ENCODE peak calls at places on chromosomes 4 and X, in four cellular contexts. W is astrocyte of the spinal cord; I is A549; O is CD8-positive, alpha-beta T cell. Y is an unnamed sample.
A peak's percentile ranks its signal among the peaks of the same experiment; 100 is the strongest.

GRCh38 chrX:82141942-82142341 is 940.0 kb downstream of the SH3BGRL start:
- DNase-seq in W (no peak), I (no peak), O (peak; percentile 3), Y (no peak)

GRCh38 chr4:89134775-89135319 is 23.5 kb downstream of the TIGD2 start:
- DNase-seq in W (peak; percentile 72), I (no peak), O (no peak), Y (no peak)

GRCh38 chr4:153731239-153731638 is 28.6 kb downstream of the RNF175 start:
- DNase-seq in W (peak; percentile 86), I (no peak), O (no peak), Y (no peak)

GRCh38 chrX:139831689-139832456 is 101.0 kb downstream of the ATP11C start:
- DNase-seq in W (peak; percentile 54), I (no peak), O (no peak), Y (no peak)

GRCh38 chr4:3111461-3111860 is 37.0 kb downstream of the HTT start:
- DNase-seq in W (peak; percentile 50), I (no peak), O (no peak), Y (no peak)

GRCh38 chr4:8164194-8164565 is 5.6 kb upstream of the ABLIM2 start:
- DNase-seq in W (no peak), I (no peak), O (no peak), Y (no peak)

GRCh38 chr4:13528823-13529129 is 15.5 kb downstream of the NKX3-2 start:
- DNase-seq in W (no peak), I (no peak), O (no peak), Y (no peak)

GRCh38 chr4:175560628-175561027 is 251.4 kb downstream of the GPM6A start:
- DNase-seq in W (peak; percentile 65), I (peak; percentile 1), O (no peak), Y (no peak)

GRCh38 chrX:16771483-16772398 is 14.5 kb upstream of the TXLNG start:
- DNase-seq in W (peak; percentile 91), I (peak; percentile 50), O (no peak), Y (peak; percentile 38)

GRCh38 chr4:87185471-87185870 is 34.9 kb downstream of the KLHL8 start:
- DNase-seq in W (no peak), I (no peak), O (no peak), Y (no peak)

GRCh38 chr4:1417522-1418390 is 11.5 kb upstream of the NKX1-1 start:
- DNase-seq in W (no peak), I (no peak), O (no peak), Y (no peak)

GRCh38 chr4:36394352-36394903 is 113.0 kb downstream of the DTHD1 start:
- DNase-seq in W (no peak), I (no peak), O (peak; percentile 21), Y (no peak)

GRCh38 chr4:11548529-11549176 is 120.0 kb upstream of the HS3ST1 start:
- DNase-seq in W (peak; percentile 15), I (no peak), O (no peak), Y (no peak)

GRCh38 chrX:134174273-134174660 is 62.7 kb upstream of the CCDC160 start:
- DNase-seq in W (no peak), I (no peak), O (no peak), Y (no peak)

GRCh38 chr4:7067523-7068278 is at the start of gene GRPEL1:
- DNase-seq in W (peak; percentile 100), I (peak; percentile 83), O (peak; percentile 100), Y (peak; percentile 99)

GRCh38 chr4:110854021-110854678 is 231.3 kb upstream of the PITX2 start:
- DNase-seq in W (peak; percentile 86), I (no peak), O (no peak), Y (no peak)

GRCh38 chr4:147924604-147925412 is 192.9 kb downstream of the ARHGAP10 start:
- DNase-seq in W (peak; percentile 44), I (peak; percentile 4), O (no peak), Y (peak; percentile 10)

GRCh38 chr4:87975466-87975865 is at the start of gene SPP1:
- DNase-seq in W (peak; percentile 37), I (peak; percentile 25), O (no peak), Y (peak; percentile 32)

GRCh38 chr4:150259861-150260567 is 181.8 kb downstream of the DCLK2 start:
- DNase-seq in W (no peak), I (no peak), O (no peak), Y (no peak)

GRCh38 chr4:1305261-1305711 is 15.6 kb downstream of the MAEA start:
- DNase-seq in W (no peak), I (no peak), O (no peak), Y (no peak)

GRCh38 chr4:17544205-17544604 is 29.2 kb downstream of the CLRN2 start:
- DNase-seq in W (no peak), I (no peak), O (no peak), Y (peak; percentile 14)

GRCh38 chr4:74258949-74259348 is 49.3 kb upstream of the EPGN start:
- DNase-seq in W (peak; percentile 35), I (no peak), O (no peak), Y (no peak)

GRCh38 chr4:7873881-7874280 is 65.8 kb downstream of the AFAP1 start:
- DNase-seq in W (no peak), I (no peak), O (no peak), Y (no peak)

GRCh38 chr4:1297456-1298325 is 8.0 kb downstream of the MAEA start:
- DNase-seq in W (no peak), I (no peak), O (no peak), Y (no peak)

DNA sequence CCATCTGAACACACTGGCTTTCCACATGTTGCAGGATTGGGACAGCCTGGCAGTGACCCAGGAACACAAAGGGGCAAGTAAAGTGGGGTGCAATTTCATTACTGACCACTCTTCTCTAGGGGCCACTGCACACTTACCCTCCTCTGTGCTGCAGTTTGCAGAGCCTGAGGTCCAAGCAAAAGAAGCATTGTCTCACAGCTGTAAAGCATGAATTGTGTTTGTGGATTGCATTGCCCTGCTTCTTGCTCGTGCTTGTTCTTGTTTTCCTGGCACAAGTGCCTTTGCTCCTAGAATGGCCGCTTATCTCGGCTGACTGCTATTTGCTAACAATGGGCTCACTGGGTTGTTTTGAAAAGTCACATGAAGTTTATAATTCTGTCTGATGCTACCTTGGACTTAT is 209.1 kb upstream of the JADE1 start:
- DNase-seq in W (peak; percentile 29), I (no peak), O (no peak), Y (no peak)
- TF ChIP-seq CTCF in W (no peak), I (no peak), O (no peak), Y (no peak)

DNA sequence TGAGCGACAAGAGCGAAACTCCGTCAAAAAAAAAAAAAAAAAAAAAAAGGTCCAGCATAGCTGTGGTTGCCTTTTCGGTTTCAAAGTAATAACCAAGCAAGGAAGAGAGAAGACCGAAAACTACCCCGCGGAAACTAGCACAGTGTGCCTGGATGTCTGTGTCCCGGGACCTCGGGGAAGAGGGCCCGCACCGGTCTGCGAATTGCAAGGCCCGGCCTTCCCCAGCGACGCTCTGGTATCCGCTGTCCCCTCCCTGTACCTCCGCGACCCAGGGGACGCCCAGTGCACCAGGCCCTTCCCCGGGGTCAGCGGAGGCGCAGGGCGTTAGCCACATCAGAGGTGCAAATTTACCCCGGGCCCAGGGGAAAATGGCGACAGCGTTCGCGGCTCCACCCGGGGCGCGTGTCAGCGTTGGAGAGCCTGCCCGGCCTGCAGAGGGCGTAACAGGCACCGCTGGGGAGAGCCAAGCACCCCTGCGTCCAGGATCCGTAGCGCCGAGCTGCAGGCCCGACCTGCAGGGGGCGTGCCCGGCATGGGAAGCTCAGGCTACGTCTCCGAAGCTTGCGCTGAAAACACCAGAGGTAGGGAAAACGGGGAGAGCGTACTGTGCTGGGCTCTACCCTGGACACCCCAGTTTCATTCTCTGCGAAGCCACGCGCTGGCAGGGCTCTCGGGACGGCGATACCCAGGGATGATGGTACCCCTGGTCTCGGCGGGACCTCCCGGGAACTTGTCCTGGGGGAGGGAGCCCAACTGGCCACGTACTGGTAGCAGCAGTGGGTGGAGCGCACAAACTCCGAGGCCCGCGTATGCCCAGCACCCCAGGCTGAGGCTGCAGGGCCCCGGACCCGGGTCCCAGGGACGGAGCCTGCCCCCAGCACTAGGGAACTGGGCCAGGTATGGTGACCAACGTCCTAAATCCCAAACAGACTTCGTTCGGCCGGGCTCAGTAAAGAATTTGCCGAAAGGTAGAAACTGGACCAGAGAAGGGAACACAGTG is 16.2 kb downstream of the NKX6-1 start:
- DNase-seq in W (no peak), I (no peak), O (no peak), Y (no peak)
- TF ChIP-seq CTCF in W (peak; percentile 61), I (no peak), O (no peak), Y (peak; percentile 54)

GRCh38 chr4:102344955-102345794 is at the start of gene SLC39A8:
- DNase-seq in W (peak; percentile 81), I (peak; percentile 75), O (peak; percentile 76), Y (peak; percentile 76)

GRCh38 chr4:102348701-102349100 is 3.4 kb upstream of the SLC39A8 start:
- DNase-seq in W (no peak), I (no peak), O (no peak), Y (no peak)

GRCh38 chr4:102344520-102344954 is 745 bp downstream of the SLC39A8 start:
- DNase-seq in W (peak; percentile 51), I (peak; percentile 38), O (peak; percentile 56), Y (peak; percentile 49)

GRCh38 chr4:102343964-102344519 is 1.2 kb downstream of the SLC39A8 start:
- DNase-seq in W (no peak), I (no peak), O (no peak), Y (no peak)

GRCh38 chr4:102345795-102346100 is 466 bp upstream of the SLC39A8 start:
- DNase-seq in W (no peak), I (no peak), O (no peak), Y (no peak)
- TF ChIP-seq CTCF in W (no peak), I (no peak), O (peak; percentile 55), Y (no peak)

GRCh38 chrX:50889582-50889981 is 21.0 kb upstream of the BMP15 start:
- DNase-seq in W (no peak), I (no peak), O (no peak), Y (no peak)
- TF ChIP-seq CTCF in W (no peak), I (no peak), O (no peak), Y (no peak)

DNA sequence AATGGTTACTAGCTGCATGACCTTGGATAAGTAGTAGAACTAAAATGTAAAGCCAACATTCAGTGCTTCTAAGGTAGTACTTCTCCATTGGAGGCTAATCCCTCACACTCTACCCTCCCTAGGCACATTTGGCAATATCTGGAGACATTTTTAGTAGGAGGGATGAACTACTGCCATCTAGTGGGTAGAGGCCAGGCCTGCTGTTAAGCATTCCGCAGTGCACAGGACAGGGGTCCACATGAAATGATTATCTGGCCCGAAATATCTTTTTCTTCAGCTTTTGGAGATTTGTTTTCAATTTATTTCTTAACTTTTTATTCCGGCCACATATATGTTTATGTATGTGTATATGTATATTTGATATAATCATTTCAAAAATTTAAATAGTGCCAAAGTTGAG is 36.0 kb upstream of the SPANXC start:
- DNase-seq in W (peak; percentile 7), I (no peak), O (no peak), Y (peak; percentile 1)
- TF ChIP-seq CTCF in W (peak; percentile 63), I (peak; percentile 45), O (no peak), Y (peak; percentile 72)